ENCODE peak calls at places on chromosomes 11 and 22, in seven cellular contexts. J, Y, V, Q, X, A and T are unnamed samples. For H3K4me1, the result is how much of the 10 kb centered on the place peaks cover.

GRCh38 chr11:85889676-85890579 is 34.7 kb downstream of the CCDC83 start:
- DNase-seq in J (no peak), Y (no peak), V (no peak), Q (no peak), X (no peak), A (no peak), T (no peak)

GRCh38 chr11:86152901-86153300 is 84.0 kb upstream of the PICALM start:
- DNase-seq in J (no peak), Y (no peak), V (no peak), Q (no peak), X (no peak), A (no peak), T (no peak)

GRCh38 chr11:32435511-32435946 is at the start of gene WT1:
- DNase-seq in J (no peak), Y (no peak), V (no peak), Q (peak), X (no peak), A (no peak), T (no peak)

GRCh38 chr22:17847360-17848078 is 73.2 kb upstream of the BID start:
- DNase-seq in J (no peak), Y (no peak), V (no peak), Q (no peak), X (no peak), A (no peak), T (no peak)

GRCh38 chr11:8030526-8031247 is 43.5 kb downstream of the EIF3F start:
- DNase-seq in J (no peak), Y (no peak), V (no peak), Q (no peak), X (no peak), A (peak), T (no peak)

GRCh38 chr22:46966846-46967245 is 204.4 kb downstream of the TBC1D22A start:
- DNase-seq in J (no peak), Y (no peak), V (no peak), Q (no peak), X (no peak), A (no peak), T (no peak)

GRCh38 chr11:107446822-107447431 is 10.7 kb downstream of the CWF19L2 start:
- DNase-seq in J (no peak), Y (no peak), V (no peak), Q (no peak), X (no peak), A (no peak), T (no peak)

GRCh38 chr11:78045851-78046485 is 17.7 kb upstream of the THRSP start:
- DNase-seq in J (peak), Y (peak), V (peak), Q (peak), X (peak), A (peak), T (peak)

GRCh38 chr11:57476223-57476882 is 16.0 kb downstream of the RTN4RL2 start:
- DNase-seq in J (peak), Y (no peak), V (no peak), Q (peak), X (no peak), A (no peak), T (no peak)

GRCh38 chr11:38330578-38330977 is 1732.5 kb upstream of the RAG2 start:
- DNase-seq in J (no peak), Y (no peak), V (no peak), Q (no peak), X (no peak), A (no peak), T (no peak)

GRCh38 chr11:32280339-32280738 is 155.0 kb downstream of the WT1 start:
- DNase-seq in J (no peak), Y (no peak), V (no peak), Q (no peak), X (no peak), A (no peak), T (no peak)

GRCh38 chr22:50293441-50294318 is 13.8 kb downstream of the PLXNB2 start:
- DNase-seq in J (peak), Y (no peak), V (no peak), Q (peak), X (peak), A (no peak), T (no peak)

GRCh38 chr22:27833803-27834202 is 32.2 kb upstream of the MN1 start:
- DNase-seq in J (no peak), Y (no peak), V (no peak), Q (no peak), X (no peak), A (no peak), T (no peak)

GRCh38 chr11:78212586-78213371 is 24.1 kb downstream of the USP35 start:
- DNase-seq in J (no peak), Y (no peak), V (no peak), Q (no peak), X (no peak), A (no peak), T (no peak)

GRCh38 chr11:113896156-113896879 is 8.3 kb upstream of the HTR3B start:
- DNase-seq in J (peak), Y (peak), V (no peak), Q (peak), X (no peak), A (peak), T (peak)

GRCh38 chr11:31870609-31871309 is 59.6 kb upstream of the PAX6 start:
- DNase-seq in J (peak), Y (peak), V (no peak), Q (peak), X (peak), A (no peak), T (no peak)

GRCh38 chr11:35134403-35135126 is 4.4 kb upstream of the CD44 start:
- DNase-seq in J (no peak), Y (no peak), V (no peak), Q (no peak), X (no peak), A (no peak), T (no peak)

GRCh38 chr22:33969052-33969451 is 48.8 kb upstream of the LARGE1 start:
- DNase-seq in J (no peak), Y (no peak), V (no peak), Q (peak), X (no peak), A (no peak), T (no peak)

GRCh38 chr11:85086511-85087284 is 540.4 kb downstream of the DLG2 start:
- DNase-seq in J (no peak), Y (no peak), V (no peak), Q (no peak), X (no peak), A (no peak), T (no peak)

GRCh38 chr11:87223816-87224215 is 186.1 kb downstream of the TMEM135 start:
- DNase-seq in J (no peak), Y (no peak), V (no peak), Q (no peak), X (no peak), A (no peak), T (no peak)

GRCh38 chr11:116454020-116454645 is 318.7 kb downstream of the BUD13 start:
- DNase-seq in J (peak), Y (peak), V (no peak), Q (peak), X (no peak), A (no peak), T (no peak)

GRCh38 chr22:37561209-37562048 is 1.1 kb downstream of the CDC42EP1 start:
- DNase-seq in J (peak), Y (peak), V (peak), Q (peak), X (peak), A (peak), T (peak)

DNA sequence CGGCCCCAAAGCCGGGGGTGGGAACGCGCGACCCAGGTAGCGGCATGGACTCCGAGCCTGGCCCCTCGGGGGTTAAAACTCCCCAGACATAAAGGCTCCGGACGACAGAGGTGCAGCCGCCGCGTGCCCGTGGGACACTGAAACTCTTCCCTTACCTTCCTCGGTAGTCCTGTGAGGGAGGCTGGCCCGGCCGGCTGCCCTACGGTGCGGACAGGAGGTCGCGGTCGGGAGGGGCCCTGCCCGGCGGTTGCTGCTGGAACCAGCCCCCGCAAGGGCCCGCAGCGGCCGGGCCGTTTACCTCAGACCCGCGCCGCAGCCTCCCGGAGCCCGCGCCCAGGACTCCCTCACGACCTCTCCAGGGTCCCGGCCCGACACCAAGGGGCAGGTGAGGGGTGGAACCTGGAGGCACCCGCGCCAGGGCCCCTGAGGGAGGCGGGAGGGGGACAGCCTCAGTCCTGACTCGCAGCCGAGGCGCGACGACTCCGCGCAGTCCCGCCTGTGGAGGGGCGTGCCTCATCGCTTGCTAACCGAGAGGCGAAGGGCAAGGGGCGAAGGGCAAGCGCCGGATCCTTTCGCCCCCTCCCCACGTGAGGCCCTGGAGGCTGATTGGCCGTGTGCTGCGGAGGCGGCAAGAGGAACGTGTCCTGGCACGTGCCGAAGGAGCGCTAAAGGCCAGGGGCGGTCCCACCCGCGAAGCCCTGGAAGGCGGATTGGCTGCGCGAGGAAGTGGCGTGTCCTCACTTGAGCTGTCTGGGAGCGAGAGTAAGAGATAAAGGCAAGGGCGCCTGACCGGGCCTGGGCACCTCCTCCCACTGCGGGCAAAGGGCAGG is at the start of gene UPB1:
- DNase-seq in J (no peak), Y (no peak), V (no peak), Q (peak), X (no peak), A (no peak), T (no peak)
- H3K4me3 ChIP-seq in J (no peak), Y (no peak), V (no peak), Q (peak), X (no peak), A (peak), T (no peak)

GRCh38 chr11:75925785-75926164 is 110.8 kb downstream of the UVRAG start:
- DNase-seq in J (no peak), Y (no peak), V (no peak), Q (no peak), X (no peak), A (no peak), T (no peak)
- H3K27ac ChIP-seq in J (peak), Y (no peak), V (no peak), Q (no peak), X (no peak), A (peak), T (no peak)

DNA sequence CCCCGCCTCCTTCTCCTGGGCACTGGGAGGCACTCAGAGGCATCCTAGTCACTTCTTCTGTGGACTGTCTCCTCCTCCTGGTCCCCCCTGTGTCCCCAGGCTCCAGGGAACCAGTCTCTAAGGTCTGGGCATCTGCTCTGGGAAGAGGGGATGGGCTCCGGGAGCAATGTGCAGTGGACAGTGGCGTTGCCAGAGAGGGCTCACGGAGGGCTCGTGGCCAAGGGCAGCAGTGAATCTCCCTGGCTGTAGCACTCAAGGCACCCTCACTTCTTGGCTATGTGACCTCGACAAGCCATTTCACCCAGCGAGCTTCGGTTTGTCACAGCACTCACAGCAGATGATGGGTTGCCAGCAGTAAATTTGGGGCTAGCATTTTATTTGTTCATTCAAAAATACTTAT is 64.8 kb downstream of the TSPAN18 start:
- DNase-seq in J (no peak), Y (no peak), V (no peak), Q (no peak), X (no peak), A (no peak), T (no peak)
- H3K4me1 ChIP-seq in J (under half), Y (under half), V (under half), Q (under half), X (under half), A (under half), T (under half)

GRCh38 chr11:61580292-61580888 is 486 bp downstream of the SYT7 start:
- DNase-seq in J (no peak), Y (no peak), V (no peak), Q (peak), X (no peak), A (no peak), T (no peak)
- H3K4me3 ChIP-seq in J (peak), Y (peak), V (no peak), Q (peak), X (peak), A (peak), T (no peak)

DNA sequence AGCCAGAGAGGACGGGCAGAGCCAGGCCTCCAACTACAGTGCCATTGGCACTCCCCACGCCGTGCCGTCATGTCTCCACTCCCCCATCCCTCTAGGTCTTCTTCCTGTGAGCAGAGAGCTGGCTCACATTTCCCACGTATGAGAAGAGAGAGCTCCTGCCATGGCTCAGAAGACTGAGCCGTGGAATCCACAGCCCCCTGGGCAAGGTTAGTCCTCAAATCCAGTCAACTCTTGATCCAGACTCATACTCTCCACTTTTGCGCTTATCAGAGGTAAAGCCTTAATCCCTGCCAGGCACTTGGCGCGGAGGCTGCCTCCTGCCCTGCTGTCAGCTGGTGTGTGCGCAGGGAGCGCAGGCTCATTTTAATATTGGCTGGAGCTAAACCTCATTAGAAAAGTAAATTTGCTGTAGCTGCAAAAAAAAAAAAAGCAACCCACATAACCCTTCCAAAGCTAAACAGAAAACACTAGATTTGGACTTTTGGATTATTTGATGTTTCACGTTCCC is 4.7 kb downstream of the B3GAT1 start:
- DNase-seq in J (no peak), Y (no peak), V (no peak), Q (no peak), X (no peak), A (no peak), T (no peak)
- H3K27ac ChIP-seq in J (no peak), Y (no peak), V (no peak), Q (no peak), X (no peak), A (no peak), T (no peak)

DNA sequence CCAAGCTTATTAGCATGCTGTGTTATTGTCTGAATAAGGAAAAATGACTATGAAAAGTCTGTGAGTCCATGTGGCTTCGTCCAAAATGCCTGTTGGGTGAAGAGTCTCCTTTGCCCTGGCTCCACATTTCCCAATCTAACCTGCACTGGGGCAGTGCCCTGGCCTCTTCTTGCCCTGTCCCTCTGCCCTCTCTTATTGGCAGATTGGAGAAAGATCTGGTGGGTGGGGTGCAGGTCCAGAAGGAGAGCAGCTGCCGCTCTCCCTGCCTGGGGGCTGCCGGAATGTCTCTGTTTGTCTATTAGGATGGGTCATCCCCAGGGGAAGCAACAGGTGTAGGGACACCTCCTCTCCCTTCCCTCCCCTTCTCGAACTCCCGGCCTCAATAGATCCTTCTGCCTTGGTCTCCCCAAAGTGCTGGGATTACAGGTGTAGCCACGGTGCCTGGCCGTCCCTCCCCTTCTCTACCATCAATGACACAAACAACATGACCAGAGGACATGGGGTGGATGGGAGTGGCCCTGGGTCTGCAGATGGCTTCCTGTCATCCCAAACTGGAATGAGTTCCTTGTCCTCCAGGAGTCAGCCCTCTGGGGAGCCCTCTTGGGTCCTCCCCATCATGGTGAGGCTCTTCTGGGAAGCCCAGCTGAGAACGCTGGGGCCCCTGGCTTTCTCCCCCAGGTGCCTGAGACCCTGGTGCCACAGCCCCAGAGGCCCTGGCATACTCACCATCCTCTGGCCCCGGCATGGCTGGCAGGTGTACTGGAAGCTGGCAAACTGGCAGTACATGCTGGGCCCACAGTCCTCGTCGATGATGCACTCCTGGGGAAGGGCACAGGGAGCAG is 40.5 kb downstream of the DKK3 start:
- DNase-seq in J (no peak), Y (no peak), V (no peak), Q (no peak), X (no peak), A (no peak), T (no peak)
- H3K4me1 ChIP-seq in J (under half), Y (half or more), V (under half), Q (under half), X (under half), A (half or more), T (under half)

GRCh38 chr11:69637956-69638871 is 2.7 kb upstream of the CCND1 start:
- DNase-seq in J (peak), Y (no peak), V (no peak), Q (peak), X (peak), A (no peak), T (peak)
- H3K4me3 ChIP-seq in J (peak), Y (peak), V (no peak), Q (peak), X (peak), A (peak), T (no peak)

GRCh38 chr11:111382451-111382850 is 3.4 kb upstream of the POU2AF1 start:
- DNase-seq in J (no peak), Y (no peak), V (no peak), Q (no peak), X (no peak), A (no peak), T (no peak)
- H3K27ac ChIP-seq in J (no peak), Y (no peak), V (no peak), Q (no peak), X (no peak), A (no peak), T (no peak)